ENCODE peak calls at places on chromosomes 6 and 20, in seven cellular contexts. One of them, this sample, is unnamed.

GRCh38 chr6:5511924-5512323 is 250.6 kb downstream of the FARS2 start:
- DNase-seq in lower lobe of right lung: no peak
- DNase-seq in pancreas: no peak
- DNase-seq in endothelial cell: no peak
- DNase-seq in H9: no peak
- DNase-seq in A549: no peak
- DNase-seq in CD8-positive, alpha-beta T cell: no peak
- DNase-seq in this sample: no peak

GRCh38 chr6:155333414-155333813 is 19.1 kb upstream of the TFB1M start:
- DNase-seq in lower lobe of right lung: no peak
- DNase-seq in pancreas: no peak
- DNase-seq in endothelial cell: no peak
- DNase-seq in H9: no peak
- DNase-seq in A549: no peak
- DNase-seq in CD8-positive, alpha-beta T cell: no peak
- DNase-seq in this sample: no peak

GRCh38 chr6:26476893-26477292 is 19.1 kb downstream of the BTN2A1 start:
- DNase-seq in lower lobe of right lung: no peak
- DNase-seq in pancreas: no peak
- DNase-seq in endothelial cell: no peak
- DNase-seq in H9: no peak
- DNase-seq in A549: no peak
- DNase-seq in CD8-positive, alpha-beta T cell: no peak
- DNase-seq in this sample: no peak

GRCh38 chr6:87291879-87292278 is 30.5 kb upstream of the SMIM8 start:
- DNase-seq in lower lobe of right lung: no peak
- DNase-seq in pancreas: no peak
- DNase-seq in endothelial cell: no peak
- DNase-seq in H9: no peak
- DNase-seq in A549: no peak
- DNase-seq in CD8-positive, alpha-beta T cell: no peak
- DNase-seq in this sample: no peak

GRCh38 chr6:14910692-14911547 is 334.9 kb upstream of the JARID2 start:
- DNase-seq in lower lobe of right lung: peak
- DNase-seq in pancreas: no peak
- DNase-seq in endothelial cell: no peak
- DNase-seq in H9: no peak
- DNase-seq in A549: no peak
- DNase-seq in CD8-positive, alpha-beta T cell: no peak
- DNase-seq in this sample: no peak

GRCh38 chr6:155142902-155143609 is 120.8 kb upstream of the CLDN20 start:
- DNase-seq in lower lobe of right lung: no peak
- DNase-seq in pancreas: no peak
- DNase-seq in endothelial cell: no peak
- DNase-seq in H9: no peak
- DNase-seq in A549: no peak
- DNase-seq in CD8-positive, alpha-beta T cell: no peak
- DNase-seq in this sample: no peak

GRCh38 chr6:24757610-24758009 is 17.1 kb upstream of the GMNN start:
- DNase-seq in lower lobe of right lung: no peak
- DNase-seq in pancreas: no peak
- DNase-seq in endothelial cell: no peak
- DNase-seq in H9: no peak
- DNase-seq in A549: no peak
- DNase-seq in CD8-positive, alpha-beta T cell: no peak
- DNase-seq in this sample: no peak

GRCh38 chr6:15893556-15894253 is 230.9 kb upstream of the DTNBP1 start:
- DNase-seq in lower lobe of right lung: no peak
- DNase-seq in pancreas: no peak
- DNase-seq in endothelial cell: no peak
- DNase-seq in H9: no peak
- DNase-seq in A549: no peak
- DNase-seq in CD8-positive, alpha-beta T cell: no peak
- DNase-seq in this sample: no peak

GRCh38 chr6:71531006-71531405 is 242.4 kb downstream of the OGFRL1 start:
- DNase-seq in lower lobe of right lung: no peak
- DNase-seq in pancreas: no peak
- DNase-seq in endothelial cell: no peak
- DNase-seq in H9: no peak
- DNase-seq in A549: no peak
- DNase-seq in CD8-positive, alpha-beta T cell: no peak
- DNase-seq in this sample: no peak

GRCh38 chr20:48350291-48350988 is 477.4 kb downstream of the PREX1 start:
- DNase-seq in lower lobe of right lung: no peak
- DNase-seq in pancreas: no peak
- DNase-seq in endothelial cell: peak
- DNase-seq in H9: peak
- DNase-seq in A549: no peak
- DNase-seq in CD8-positive, alpha-beta T cell: no peak
- DNase-seq in this sample: no peak
- TF ChIP-seq CTCF in lower lobe of right lung: no peak
- TF ChIP-seq CTCF in pancreas: no peak
- TF ChIP-seq CTCF in endothelial cell: peak
- TF ChIP-seq CTCF in H9: peak
- TF ChIP-seq CTCF in A549: peak
- TF ChIP-seq CTCF in CD8-positive, alpha-beta T cell: no peak
- TF ChIP-seq CTCF in this sample: no peak

GRCh38 chr6:493840-494239 is 102.3 kb downstream of the IRF4 start:
- DNase-seq in lower lobe of right lung: no peak
- DNase-seq in pancreas: no peak
- DNase-seq in endothelial cell: no peak
- DNase-seq in H9: no peak
- DNase-seq in A549: no peak
- DNase-seq in CD8-positive, alpha-beta T cell: no peak
- DNase-seq in this sample: no peak

GRCh38 chr6:494394-494793 is 102.8 kb downstream of the IRF4 start:
- DNase-seq in lower lobe of right lung: no peak
- DNase-seq in pancreas: no peak
- DNase-seq in endothelial cell: no peak
- DNase-seq in H9: no peak
- DNase-seq in A549: no peak
- DNase-seq in CD8-positive, alpha-beta T cell: no peak
- DNase-seq in this sample: no peak

GRCh38 chr6:491233-491632 is 99.7 kb downstream of the IRF4 start:
- DNase-seq in lower lobe of right lung: no peak
- DNase-seq in pancreas: no peak
- DNase-seq in endothelial cell: no peak
- DNase-seq in H9: no peak
- DNase-seq in A549: no peak
- DNase-seq in CD8-positive, alpha-beta T cell: no peak
- DNase-seq in this sample: no peak

GRCh38 chr6:492178-492577 is 100.6 kb downstream of the IRF4 start:
- DNase-seq in lower lobe of right lung: no peak
- DNase-seq in pancreas: no peak
- DNase-seq in endothelial cell: no peak
- DNase-seq in H9: no peak
- DNase-seq in A549: no peak
- DNase-seq in CD8-positive, alpha-beta T cell: no peak
- DNase-seq in this sample: no peak

GRCh38 chr6:492816-493414 is 101.4 kb downstream of the IRF4 start:
- DNase-seq in lower lobe of right lung: no peak
- DNase-seq in pancreas: no peak
- DNase-seq in endothelial cell: no peak
- DNase-seq in H9: no peak
- DNase-seq in A549: no peak
- DNase-seq in CD8-positive, alpha-beta T cell: no peak
- DNase-seq in this sample: no peak
- TF ChIP-seq CTCF in lower lobe of right lung: no peak
- TF ChIP-seq CTCF in pancreas: no peak
- TF ChIP-seq CTCF in endothelial cell: no peak
- TF ChIP-seq CTCF in H9: no peak
- TF ChIP-seq CTCF in A549: no peak
- TF ChIP-seq CTCF in CD8-positive, alpha-beta T cell: no peak
- TF ChIP-seq CTCF in this sample: no peak

DNA sequence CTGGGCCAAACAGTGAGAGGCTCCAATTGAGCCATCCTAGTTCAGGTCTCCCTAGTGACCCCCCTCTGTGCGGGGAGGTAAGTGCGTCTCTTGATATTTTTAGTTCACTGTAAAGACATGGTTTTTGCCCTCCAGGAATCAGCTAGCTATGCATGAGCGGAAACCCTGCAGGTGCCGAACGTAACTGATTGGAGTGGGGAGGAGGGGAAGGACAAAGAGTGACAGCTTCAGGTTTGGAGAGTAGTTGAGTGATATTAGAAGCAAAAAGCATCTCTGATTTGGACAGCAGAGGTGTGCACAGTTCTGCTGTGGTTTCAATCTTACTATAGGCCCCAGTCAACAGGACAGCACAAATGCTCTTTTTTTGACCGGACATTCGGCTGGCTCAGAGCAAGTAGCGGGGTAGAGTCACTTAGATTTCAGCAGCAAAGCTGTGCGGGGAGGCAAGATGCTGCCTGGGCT is 31.8 kb downstream of the TBC1D7 start:
- DNase-seq in lower lobe of right lung: no peak
- DNase-seq in pancreas: no peak
- DNase-seq in endothelial cell: no peak
- DNase-seq in H9: no peak
- DNase-seq in A549: no peak
- DNase-seq in CD8-positive, alpha-beta T cell: no peak
- DNase-seq in this sample: no peak
- TF ChIP-seq CTCF in lower lobe of right lung: no peak
- TF ChIP-seq CTCF in pancreas: no peak
- TF ChIP-seq CTCF in endothelial cell: no peak
- TF ChIP-seq CTCF in H9: no peak
- TF ChIP-seq CTCF in A549: no peak
- TF ChIP-seq CTCF in CD8-positive, alpha-beta T cell: no peak
- TF ChIP-seq CTCF in this sample: no peak

GRCh38 chr6:161435426-161436065 is 161.7 kb upstream of the AGPAT4 start:
- DNase-seq in lower lobe of right lung: no peak
- DNase-seq in pancreas: no peak
- DNase-seq in endothelial cell: no peak
- DNase-seq in H9: no peak
- DNase-seq in A549: no peak
- DNase-seq in CD8-positive, alpha-beta T cell: no peak
- DNase-seq in this sample: no peak

GRCh38 chr6:161434331-161434730 is 160.5 kb upstream of the AGPAT4 start:
- DNase-seq in lower lobe of right lung: no peak
- DNase-seq in pancreas: no peak
- DNase-seq in endothelial cell: no peak
- DNase-seq in H9: no peak
- DNase-seq in A549: no peak
- DNase-seq in CD8-positive, alpha-beta T cell: no peak
- DNase-seq in this sample: no peak

GRCh38 chr6:161432546-161432945 is 158.7 kb upstream of the AGPAT4 start:
- DNase-seq in lower lobe of right lung: no peak
- DNase-seq in pancreas: no peak
- DNase-seq in endothelial cell: no peak
- DNase-seq in H9: no peak
- DNase-seq in A549: no peak
- DNase-seq in CD8-positive, alpha-beta T cell: no peak
- DNase-seq in this sample: no peak

GRCh38 chr6:161434921-161435411 is 161.1 kb upstream of the AGPAT4 start:
- DNase-seq in lower lobe of right lung: no peak
- DNase-seq in pancreas: no peak
- DNase-seq in endothelial cell: no peak
- DNase-seq in H9: no peak
- DNase-seq in A549: no peak
- DNase-seq in CD8-positive, alpha-beta T cell: no peak
- DNase-seq in this sample: no peak

DNA sequence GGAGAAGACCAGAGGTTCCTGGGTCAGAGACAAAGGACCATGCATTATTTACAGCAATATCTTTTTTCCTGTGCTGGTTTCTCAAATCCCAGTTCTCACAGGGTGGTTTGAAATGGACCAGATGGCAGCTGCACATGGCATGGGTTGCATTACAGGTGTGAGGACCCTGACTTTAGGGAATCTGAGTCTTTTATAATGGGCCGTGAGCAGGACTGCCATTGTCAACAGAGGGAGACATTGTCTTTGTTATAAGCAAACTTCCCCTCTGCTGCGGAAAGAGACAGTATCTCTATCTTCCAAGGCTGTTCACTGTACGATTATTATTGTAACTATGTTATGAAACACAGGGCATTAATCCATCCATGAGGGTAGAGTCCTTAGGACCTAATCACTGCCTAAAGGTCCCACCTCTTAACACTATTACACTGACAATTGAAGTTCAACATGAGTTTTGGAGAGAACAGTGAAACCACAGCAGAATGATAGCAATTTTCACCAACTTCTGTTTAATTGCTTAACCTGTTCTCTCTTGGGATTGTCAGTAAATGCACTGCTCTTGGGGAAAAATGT is 156.1 kb upstream of the AGPAT4 start:
- DNase-seq in lower lobe of right lung: no peak
- DNase-seq in pancreas: no peak
- DNase-seq in endothelial cell: no peak
- DNase-seq in H9: no peak
- DNase-seq in A549: no peak
- DNase-seq in CD8-positive, alpha-beta T cell: no peak
- DNase-seq in this sample: no peak
- TF ChIP-seq CTCF in lower lobe of right lung: no peak
- TF ChIP-seq CTCF in pancreas: no peak
- TF ChIP-seq CTCF in endothelial cell: no peak
- TF ChIP-seq CTCF in H9: peak
- TF ChIP-seq CTCF in A549: no peak
- TF ChIP-seq CTCF in CD8-positive, alpha-beta T cell: no peak
- TF ChIP-seq CTCF in this sample: no peak

GRCh38 chr20:31496761-31497295 is 17.4 kb upstream of the HM13 start:
- DNase-seq in lower lobe of right lung: peak
- DNase-seq in pancreas: no peak
- DNase-seq in endothelial cell: no peak
- DNase-seq in H9: no peak
- DNase-seq in A549: no peak
- DNase-seq in CD8-positive, alpha-beta T cell: no peak
- DNase-seq in this sample: no peak
- TF ChIP-seq CTCF in lower lobe of right lung: no peak
- TF ChIP-seq CTCF in pancreas: no peak
- TF ChIP-seq CTCF in endothelial cell: no peak
- TF ChIP-seq CTCF in H9: no peak
- TF ChIP-seq CTCF in A549: no peak
- TF ChIP-seq CTCF in CD8-positive, alpha-beta T cell: no peak
- TF ChIP-seq CTCF in this sample: no peak

DNA sequence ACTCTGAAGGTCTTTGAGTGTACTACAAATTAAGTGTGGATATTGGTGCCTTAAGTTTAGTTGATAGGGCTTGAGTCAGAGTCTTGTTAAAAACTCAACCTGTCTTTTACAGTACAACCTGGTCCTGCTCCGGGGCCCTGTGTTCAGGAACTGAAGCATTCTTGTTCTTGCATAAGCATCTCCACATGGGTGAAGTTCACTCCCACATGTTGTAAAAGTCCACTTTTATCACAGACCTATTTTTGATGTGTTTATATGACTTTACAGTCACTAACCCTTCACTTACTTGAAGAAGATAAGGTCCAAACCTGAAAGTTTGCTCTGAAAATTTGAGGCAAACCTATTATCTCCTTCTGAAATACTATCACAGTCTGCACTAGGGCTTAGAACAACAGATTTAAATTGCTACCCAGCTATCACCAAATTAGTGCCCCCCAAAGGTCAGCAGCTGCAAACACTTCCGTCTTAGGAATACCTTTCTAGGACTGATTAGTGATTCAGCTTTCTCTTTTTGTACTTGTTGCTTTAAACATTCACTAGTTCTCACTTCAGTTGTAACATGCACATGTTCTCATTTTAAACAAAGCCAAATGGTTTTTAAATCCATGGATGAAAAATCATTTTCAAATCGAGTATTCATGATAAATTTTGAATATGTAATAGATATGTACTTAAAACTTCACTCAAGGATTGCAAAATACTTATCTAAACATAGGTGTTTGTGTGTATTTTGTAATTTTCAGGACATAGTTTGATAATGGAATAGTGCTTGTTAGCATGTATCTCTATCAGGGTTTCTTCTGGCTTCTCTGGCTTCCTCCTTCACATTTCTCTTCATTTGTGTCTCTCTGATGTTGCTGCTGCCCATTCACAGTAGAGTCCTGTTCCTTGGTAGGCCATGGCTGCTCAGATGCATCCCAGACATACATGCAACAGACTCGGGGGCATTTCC is 469.8 kb upstream of the SOX4 start:
- DNase-seq in lower lobe of right lung: no peak
- DNase-seq in pancreas: no peak
- DNase-seq in endothelial cell: no peak
- DNase-seq in H9: no peak
- DNase-seq in A549: no peak
- DNase-seq in CD8-positive, alpha-beta T cell: no peak
- DNase-seq in this sample: no peak
- TF ChIP-seq CTCF in lower lobe of right lung: no peak
- TF ChIP-seq CTCF in pancreas: no peak
- TF ChIP-seq CTCF in endothelial cell: no peak
- TF ChIP-seq CTCF in H9: peak
- TF ChIP-seq CTCF in A549: no peak
- TF ChIP-seq CTCF in CD8-positive, alpha-beta T cell: no peak
- TF ChIP-seq CTCF in this sample: no peak

This sample was measured in mesothelial cell of epicardium.